ENCODE peak calls at places on chromosomes 6 and 20, in ten cellular contexts. One of them, this sample, is unnamed. For H3K4me1, the result is how much of the 10 kb centered on the place peaks cover.

GRCh38 chr6:89963391-89963790 is 69.1 kb downstream of the GJA10 start:
- DNase-seq in cardiac muscle cell: peak
- DNase-seq in heart left ventricle: no peak
- DNase-seq in colonic mucosa: no peak
- DNase-seq in breast epithelium: no peak
- DNase-seq in mesendoderm: no peak
- DNase-seq in left ventricle myocardium inferior: no peak
- DNase-seq in mucosa of descending colon: no peak
- DNase-seq in mesenchymal stem cell: no peak
- DNase-seq in thoracic aorta: no peak
- DNase-seq in this sample: no peak

GRCh38 chr20:32289661-32290431 is 12.4 kb downstream of the KIF3B start:
- DNase-seq in colonic mucosa: peak
- DNase-seq in heart left ventricle: no peak
- DNase-seq in breast epithelium: no peak
- DNase-seq in mesenchymal stem cell: no peak
- DNase-seq in thoracic aorta: no peak
- DNase-seq in mucosa of descending colon: peak
- DNase-seq in left ventricle myocardium inferior: no peak
- DNase-seq in cardiac muscle cell: no peak
- DNase-seq in mesendoderm: no peak
- DNase-seq in this sample: no peak

GRCh38 chr20:3686867-3687321 is 5.1 kb upstream of the ADAM33 start:
- DNase-seq in thoracic aorta: peak
- DNase-seq in cardiac muscle cell: peak
- DNase-seq in colonic mucosa: peak
- DNase-seq in left ventricle myocardium inferior: peak
- DNase-seq in breast epithelium: no peak
- DNase-seq in heart left ventricle: peak
- DNase-seq in mesenchymal stem cell: peak
- DNase-seq in mucosa of descending colon: peak
- DNase-seq in mesendoderm: no peak
- DNase-seq in this sample: peak

GRCh38 chr6:114084327-114084890 is 113.5 kb upstream of the HDAC2 start:
- DNase-seq in thoracic aorta: no peak
- DNase-seq in mesenchymal stem cell: no peak
- DNase-seq in breast epithelium: no peak
- DNase-seq in mesendoderm: no peak
- DNase-seq in mucosa of descending colon: no peak
- DNase-seq in heart left ventricle: no peak
- DNase-seq in colonic mucosa: no peak
- DNase-seq in left ventricle myocardium inferior: no peak
- DNase-seq in cardiac muscle cell: peak
- DNase-seq in this sample: no peak

GRCh38 chr6:797479-798077 is 104.6 kb upstream of the EXOC2 start:
- DNase-seq in thoracic aorta: no peak
- DNase-seq in left ventricle myocardium inferior: no peak
- DNase-seq in mesendoderm: peak
- DNase-seq in breast epithelium: no peak
- DNase-seq in mesenchymal stem cell: peak
- DNase-seq in heart left ventricle: no peak
- DNase-seq in colonic mucosa: peak
- DNase-seq in mucosa of descending colon: peak
- DNase-seq in cardiac muscle cell: peak
- DNase-seq in this sample: peak

GRCh38 chr6:123352705-123353104 is 284.0 kb downstream of the TRDN start:
- DNase-seq in mucosa of descending colon: no peak
- DNase-seq in cardiac muscle cell: no peak
- DNase-seq in left ventricle myocardium inferior: no peak
- DNase-seq in mesendoderm: no peak
- DNase-seq in colonic mucosa: no peak
- DNase-seq in thoracic aorta: no peak
- DNase-seq in heart left ventricle: no peak
- DNase-seq in breast epithelium: no peak
- DNase-seq in mesenchymal stem cell: no peak
- DNase-seq in this sample: no peak

GRCh38 chr6:30156262-30156599 is 4.8 kb downstream of the TRIM10 start:
- DNase-seq in mucosa of descending colon: peak
- DNase-seq in thoracic aorta: no peak
- DNase-seq in left ventricle myocardium inferior: peak
- DNase-seq in breast epithelium: no peak
- DNase-seq in mesenchymal stem cell: no peak
- DNase-seq in cardiac muscle cell: peak
- DNase-seq in heart left ventricle: peak
- DNase-seq in colonic mucosa: peak
- DNase-seq in mesendoderm: no peak
- DNase-seq in this sample: no peak

GRCh38 chr6:35728663-35729348 is 8.0 kb upstream of the ARMC12 start:
- DNase-seq in breast epithelium: peak
- DNase-seq in colonic mucosa: peak
- DNase-seq in thoracic aorta: no peak
- DNase-seq in mesenchymal stem cell: no peak
- DNase-seq in left ventricle myocardium inferior: peak
- DNase-seq in cardiac muscle cell: no peak
- DNase-seq in heart left ventricle: peak
- DNase-seq in mucosa of descending colon: peak
- DNase-seq in mesendoderm: peak
- DNase-seq in this sample: no peak

GRCh38 chr6:42984924-42985475 is 630 bp downstream of the PPP2R5D start:
- DNase-seq in colonic mucosa: peak
- DNase-seq in cardiac muscle cell: peak
- DNase-seq in mesendoderm: peak
- DNase-seq in breast epithelium: no peak
- DNase-seq in mucosa of descending colon: peak
- DNase-seq in left ventricle myocardium inferior: no peak
- DNase-seq in thoracic aorta: no peak
- DNase-seq in mesenchymal stem cell: peak
- DNase-seq in heart left ventricle: no peak
- DNase-seq in this sample: peak

GRCh38 chr20:39547546-39548410 is 585.6 kb downstream of the DHX35 start:
- DNase-seq in mesenchymal stem cell: no peak
- DNase-seq in heart left ventricle: no peak
- DNase-seq in mesendoderm: peak
- DNase-seq in mucosa of descending colon: no peak
- DNase-seq in breast epithelium: no peak
- DNase-seq in left ventricle myocardium inferior: no peak
- DNase-seq in thoracic aorta: no peak
- DNase-seq in colonic mucosa: no peak
- DNase-seq in cardiac muscle cell: no peak
- DNase-seq in this sample: no peak

GRCh38 chr6:33053230-33053629 is 20.2 kb downstream of the HLA-DPA1 start:
- DNase-seq in mesenchymal stem cell: no peak
- DNase-seq in mucosa of descending colon: no peak
- DNase-seq in left ventricle myocardium inferior: no peak
- DNase-seq in thoracic aorta: no peak
- DNase-seq in mesendoderm: peak
- DNase-seq in breast epithelium: no peak
- DNase-seq in heart left ventricle: no peak
- DNase-seq in colonic mucosa: no peak
- DNase-seq in cardiac muscle cell: peak
- DNase-seq in this sample: no peak

GRCh38 chr6:148146717-148147116 is 195.9 kb upstream of the SASH1 start:
- DNase-seq in mesendoderm: peak
- DNase-seq in thoracic aorta: no peak
- DNase-seq in mucosa of descending colon: no peak
- DNase-seq in breast epithelium: no peak
- DNase-seq in cardiac muscle cell: peak
- DNase-seq in heart left ventricle: no peak
- DNase-seq in left ventricle myocardium inferior: no peak
- DNase-seq in colonic mucosa: no peak
- DNase-seq in mesenchymal stem cell: no peak
- DNase-seq in this sample: no peak

GRCh38 chr6:37170273-37171140 is 555 bp downstream of the PIM1 start:
- DNase-seq in left ventricle myocardium inferior: peak
- DNase-seq in colonic mucosa: peak
- DNase-seq in mucosa of descending colon: peak
- DNase-seq in mesenchymal stem cell: peak
- DNase-seq in mesendoderm: peak
- DNase-seq in thoracic aorta: no peak
- DNase-seq in breast epithelium: peak
- DNase-seq in heart left ventricle: peak
- DNase-seq in cardiac muscle cell: peak
- DNase-seq in this sample: peak

GRCh38 chr6:65771946-65772345 is 64.9 kb upstream of the EYS start:
- DNase-seq in mesenchymal stem cell: no peak
- DNase-seq in cardiac muscle cell: no peak
- DNase-seq in mucosa of descending colon: no peak
- DNase-seq in left ventricle myocardium inferior: no peak
- DNase-seq in thoracic aorta: no peak
- DNase-seq in colonic mucosa: no peak
- DNase-seq in heart left ventricle: no peak
- DNase-seq in mesendoderm: no peak
- DNase-seq in breast epithelium: no peak
- DNase-seq in this sample: no peak

DNA sequence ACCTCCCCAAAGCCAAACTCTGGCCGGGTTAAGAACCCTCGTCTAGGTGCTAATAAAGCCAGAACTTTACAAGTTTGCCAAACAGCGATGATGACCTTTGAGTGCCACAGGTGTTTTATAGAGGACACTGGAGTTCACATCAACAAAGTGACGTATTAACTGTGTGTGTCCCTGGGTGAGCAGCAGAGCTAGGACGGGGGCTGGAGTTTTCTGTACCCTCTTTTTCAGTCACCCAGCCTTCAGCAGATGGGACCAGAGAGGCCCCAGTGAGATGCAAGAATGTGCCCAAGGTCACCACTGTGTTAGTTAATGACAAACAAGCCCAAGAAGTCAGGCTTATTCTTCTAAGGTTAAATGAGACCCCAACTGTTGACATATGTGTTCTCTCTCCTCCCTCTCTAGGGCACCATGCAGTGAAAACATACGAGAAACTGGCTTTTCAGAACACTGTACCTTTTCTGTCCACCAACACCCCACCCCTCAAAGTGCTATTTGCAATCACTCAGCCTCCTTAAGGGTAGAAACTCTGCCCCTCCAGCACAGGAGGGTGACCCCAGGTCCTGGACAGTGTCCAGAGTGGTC is 5.3 kb downstream of the SDC4 start:
- DNase-seq in cardiac muscle cell: no peak
- DNase-seq in mucosa of descending colon: peak
- DNase-seq in thoracic aorta: no peak
- DNase-seq in left ventricle myocardium inferior: no peak
- DNase-seq in heart left ventricle: no peak
- DNase-seq in mesenchymal stem cell: no peak
- DNase-seq in colonic mucosa: peak
- DNase-seq in mesendoderm: no peak
- DNase-seq in breast epithelium: no peak
- DNase-seq in this sample: no peak
- H3K4me1 ChIP-seq in cardiac muscle cell: half or more
- H3K4me1 ChIP-seq in mucosa of descending colon: half or more
- H3K4me1 ChIP-seq in thoracic aorta: half or more
- H3K4me1 ChIP-seq in left ventricle myocardium inferior: half or more
- H3K4me1 ChIP-seq in heart left ventricle: under half
- H3K4me1 ChIP-seq in mesenchymal stem cell: half or more
- H3K4me1 ChIP-seq in colonic mucosa: under half
- H3K4me1 ChIP-seq in mesendoderm: half or more
- H3K4me1 ChIP-seq in breast epithelium: under half
- H3K4me1 ChIP-seq in this sample: half or more

DNA sequence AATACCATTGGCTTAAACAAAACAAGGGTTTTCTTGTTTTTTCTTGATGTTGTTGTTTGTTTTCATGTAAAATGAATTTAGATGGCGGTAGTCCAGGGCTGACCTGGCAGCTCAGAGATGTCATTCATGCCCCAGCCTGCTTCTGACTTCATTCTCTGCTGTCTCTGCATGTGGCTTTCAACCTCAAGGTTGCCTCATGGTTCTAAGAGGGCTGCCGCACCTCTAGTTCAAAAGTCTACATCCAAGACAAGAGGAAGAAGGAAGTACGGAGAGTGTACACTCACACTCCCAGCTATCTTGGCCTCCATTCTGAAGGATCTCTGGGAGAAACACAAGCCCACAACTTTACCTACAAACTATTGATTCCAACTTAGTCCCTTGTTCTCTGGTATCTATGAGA is 1.2 kb upstream of the BTN3A3 start:
- DNase-seq in mesendoderm: no peak
- DNase-seq in left ventricle myocardium inferior: no peak
- DNase-seq in breast epithelium: no peak
- DNase-seq in colonic mucosa: no peak
- DNase-seq in mesenchymal stem cell: no peak
- DNase-seq in heart left ventricle: no peak
- DNase-seq in thoracic aorta: no peak
- DNase-seq in mucosa of descending colon: no peak
- DNase-seq in cardiac muscle cell: no peak
- DNase-seq in this sample: no peak
- H3K4me3 ChIP-seq in mesendoderm: no peak
- H3K4me3 ChIP-seq in left ventricle myocardium inferior: no peak
- H3K4me3 ChIP-seq in breast epithelium: no peak
- H3K4me3 ChIP-seq in colonic mucosa: no peak
- H3K4me3 ChIP-seq in mesenchymal stem cell: no peak
- H3K4me3 ChIP-seq in heart left ventricle: no peak
- H3K4me3 ChIP-seq in thoracic aorta: peak
- H3K4me3 ChIP-seq in mucosa of descending colon: no peak
- H3K4me3 ChIP-seq in cardiac muscle cell: no peak
- H3K4me3 ChIP-seq in this sample: no peak

GRCh38 chr6:142903806-142904205 is 41.2 kb downstream of the HIVEP2 start:
- DNase-seq in mesenchymal stem cell: peak
- DNase-seq in heart left ventricle: no peak
- DNase-seq in mesendoderm: no peak
- DNase-seq in colonic mucosa: no peak
- DNase-seq in mucosa of descending colon: no peak
- DNase-seq in cardiac muscle cell: no peak
- DNase-seq in thoracic aorta: no peak
- DNase-seq in left ventricle myocardium inferior: no peak
- DNase-seq in breast epithelium: no peak
- DNase-seq in this sample: peak
- H3K4me1 ChIP-seq in mesenchymal stem cell: under half
- H3K4me1 ChIP-seq in heart left ventricle: under half
- H3K4me1 ChIP-seq in mesendoderm: under half
- H3K4me1 ChIP-seq in colonic mucosa: under half
- H3K4me1 ChIP-seq in mucosa of descending colon: under half
- H3K4me1 ChIP-seq in cardiac muscle cell: under half
- H3K4me1 ChIP-seq in thoracic aorta: under half
- H3K4me1 ChIP-seq in left ventricle myocardium inferior: under half
- H3K4me1 ChIP-seq in breast epithelium: under half
- H3K4me1 ChIP-seq in this sample: under half

GRCh38 chr20:23365390-23366165 is 3.6 kb downstream of the GZF1 start:
- DNase-seq in breast epithelium: no peak
- DNase-seq in cardiac muscle cell: no peak
- DNase-seq in left ventricle myocardium inferior: no peak
- DNase-seq in colonic mucosa: no peak
- DNase-seq in mesenchymal stem cell: no peak
- DNase-seq in heart left ventricle: peak
- DNase-seq in mucosa of descending colon: no peak
- DNase-seq in thoracic aorta: no peak
- DNase-seq in mesendoderm: no peak
- DNase-seq in this sample: no peak
- H3K4me3 ChIP-seq in breast epithelium: no peak
- H3K4me3 ChIP-seq in cardiac muscle cell: no peak
- H3K4me3 ChIP-seq in left ventricle myocardium inferior: peak
- H3K4me3 ChIP-seq in colonic mucosa: no peak
- H3K4me3 ChIP-seq in mesenchymal stem cell: peak
- H3K4me3 ChIP-seq in heart left ventricle: no peak
- H3K4me3 ChIP-seq in mucosa of descending colon: no peak
- H3K4me3 ChIP-seq in thoracic aorta: no peak
- H3K4me3 ChIP-seq in mesendoderm: no peak
- H3K4me3 ChIP-seq in this sample: peak

This sample was measured in adipocyte.